ENCODE peak calls at places on chromosome 7, in six cellular contexts. K is breast epithelium, D is PC-3, Y is cardiac muscle cell, R is AG10803, T is heart left ventricle. M is an unnamed sample.

GRCh38 chr7:142813262-142813661 is 41.6 kb upstream of the EPHB6 start:
- DNase-seq in K (no peak), R (peak), T (no peak), D (peak), Y (no peak), M (peak)

GRCh38 chr7:19215421-19215820 is 70.2 kb upstream of the FERD3L start:
- DNase-seq in T (no peak), Y (no peak), D (peak), R (peak), K (no peak), M (peak)

GRCh38 chr7:136884492-136884891 is 16.0 kb downstream of the CHRM2 start:
- DNase-seq in K (no peak), T (no peak), R (no peak), Y (peak), D (no peak), M (no peak)

GRCh38 chr7:45203947-45204445 is 46.4 kb downstream of the RAMP3 start:
- DNase-seq in D (no peak), R (peak), T (no peak), K (no peak), Y (no peak), M (peak)

GRCh38 chr7:105133358-105133757 is 119.4 kb downstream of the KMT2E start:
- DNase-seq in T (no peak), K (no peak), R (no peak), D (no peak), Y (no peak), M (no peak)

GRCh38 chr7:116526897-116527296 is 2.1 kb downstream of the CAV1 start:
- DNase-seq in K (no peak), D (no peak), Y (no peak), R (no peak), T (no peak), M (peak)

GRCh38 chr7:5274441-5274840 is 8.3 kb upstream of the SLC29A4 start:
- DNase-seq in R (no peak), D (no peak), K (no peak), T (no peak), Y (no peak), M (no peak)

GRCh38 chr7:1843921-1844335 is 173.9 kb downstream of the ELFN1 start:
- DNase-seq in R (no peak), D (no peak), K (no peak), T (no peak), Y (no peak), M (no peak)

GRCh38 chr7:141585592-141586510 is 34.6 kb downstream of the AGK start:
- DNase-seq in Y (no peak), K (no peak), R (peak), D (peak), T (no peak), M (peak)

GRCh38 chr7:155491812-155492211 is 33.9 kb downstream of the EN2 start:
- DNase-seq in T (no peak), R (no peak), K (no peak), Y (no peak), D (no peak), M (no peak)

GRCh38 chr7:103797647-103798307 is 191.7 kb downstream of the RELN start:
- DNase-seq in D (no peak), T (no peak), Y (no peak), R (no peak), K (no peak), M (no peak)

GRCh38 chr7:139914306-139914747 is 85.3 kb downstream of the TBXAS1 start:
- DNase-seq in T (no peak), K (no peak), Y (no peak), R (peak), D (peak), M (peak)

GRCh38 chr7:139914861-139915300 is 85.8 kb downstream of the TBXAS1 start:
- DNase-seq in T (no peak), D (peak), R (no peak), K (no peak), Y (no peak), M (no peak)

GRCh38 chr7:139916717-139917395 is 87.8 kb downstream of the TBXAS1 start:
- DNase-seq in K (no peak), T (no peak), Y (no peak), R (no peak), D (peak), M (no peak)

GRCh38 chr7:139915301-139915863 is 86.3 kb downstream of the TBXAS1 start:
- DNase-seq in K (no peak), T (no peak), D (peak), Y (no peak), R (peak), M (no peak)

GRCh38 chr7:139915864-139916716 is 87.0 kb downstream of the TBXAS1 start:
- DNase-seq in Y (no peak), K (no peak), R (peak), D (peak), T (no peak), M (peak)
- H3K4me3 ChIP-seq in Y (no peak), K (no peak), R (no peak), D (no peak), T (no peak), M (peak)

GRCh38 chr7:133437544-133437943 is 184.7 kb downstream of the EXOC4 start:
- DNase-seq in R (peak), D (no peak), T (no peak), Y (peak), K (no peak), M (no peak)

GRCh38 chr7:133431134-133431711 is 178.3 kb downstream of the EXOC4 start:
- DNase-seq in D (peak), T (no peak), K (no peak), Y (no peak), R (no peak), M (no peak)

GRCh38 chr7:133433165-133433812 is 180.4 kb downstream of the EXOC4 start:
- DNase-seq in K (no peak), T (no peak), R (peak), D (no peak), Y (no peak), M (peak)

GRCh38 chr7:133436014-133436428 is 183.1 kb downstream of the EXOC4 start:
- DNase-seq in T (no peak), R (peak), Y (no peak), K (no peak), D (no peak), M (peak)

GRCh38 chr7:133434246-133434865 is 181.5 kb downstream of the EXOC4 start:
- DNase-seq in K (no peak), R (peak), D (peak), Y (no peak), T (no peak), M (peak)
- TF ChIP-seq CTCF in K (no peak), R (peak), D (peak), Y (peak), T (peak), M (peak)

GRCh38 chr7:108252177-108252576 is 122.0 kb upstream of the LAMB4 start:
- DNase-seq in K (no peak), T (no peak), Y (no peak), R (no peak), D (no peak), M (no peak)
- H3K4me3 ChIP-seq in K (no peak), T (no peak), Y (no peak), R (no peak), D (no peak), M (no peak)

DNA sequence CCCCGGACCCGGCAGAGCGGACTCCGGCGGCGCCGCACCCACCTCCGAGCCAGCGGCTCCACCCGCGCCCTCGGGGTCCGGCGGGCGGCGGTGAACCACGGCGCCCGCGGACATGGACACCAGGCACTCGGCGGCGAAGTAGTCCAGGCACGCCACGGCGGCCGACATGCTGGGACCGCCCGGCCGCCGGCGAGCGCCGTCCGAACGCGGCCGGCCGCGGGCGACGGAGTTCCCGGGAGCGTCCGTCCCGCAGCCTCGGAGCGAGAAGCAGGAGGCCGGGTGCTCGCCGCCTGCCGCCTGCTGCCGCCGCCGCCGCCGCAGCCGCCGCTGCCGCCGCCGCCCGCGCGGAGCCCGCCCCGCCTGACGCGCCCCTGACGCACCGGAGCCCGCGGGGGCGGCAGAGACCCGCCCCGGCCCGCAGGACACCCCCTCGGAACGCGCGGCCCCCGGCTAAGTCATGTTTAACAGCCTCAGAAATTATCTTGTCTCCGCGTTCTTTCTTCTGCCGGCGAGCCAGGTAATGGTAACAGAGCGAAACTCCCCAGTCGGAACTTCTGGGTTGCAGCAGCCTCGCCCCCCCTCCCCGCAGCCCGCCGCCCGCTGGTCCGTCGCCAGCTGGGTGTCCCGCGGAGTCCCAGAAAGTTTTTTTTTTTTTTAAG is at the start of gene KLF14:
- DNase-seq in K (no peak), T (no peak), Y (peak), D (no peak), R (no peak), M (no peak)
- TF ChIP-seq CTCF in K (no peak), T (no peak), Y (no peak), D (no peak), R (no peak), M (no peak)

DNA sequence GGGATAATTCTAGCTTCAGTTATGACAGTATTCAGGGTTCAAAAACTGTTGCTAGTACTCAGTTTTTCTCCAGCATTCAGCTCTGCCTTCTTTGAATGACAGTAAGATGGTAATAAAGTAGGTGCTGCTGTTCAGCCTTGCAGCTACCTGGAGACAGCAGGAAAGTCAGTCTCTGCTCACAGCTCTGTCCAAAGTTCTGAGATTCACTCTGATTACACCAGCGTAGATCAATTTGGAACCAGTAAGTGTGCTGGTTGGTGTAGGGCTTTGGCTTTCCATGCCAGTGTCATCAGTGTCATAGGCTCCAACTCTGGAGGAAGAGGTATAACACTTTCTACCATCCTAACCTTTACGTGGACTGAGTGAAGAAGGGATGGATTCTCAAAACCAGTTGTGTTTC is 26.2 kb downstream of the STK17A start:
- DNase-seq in T (no peak), K (no peak), D (no peak), Y (no peak), R (no peak), M (no peak)
- H3K4me3 ChIP-seq in T (no peak), K (no peak), D (no peak), Y (no peak), R (no peak), M (no peak)

DNA sequence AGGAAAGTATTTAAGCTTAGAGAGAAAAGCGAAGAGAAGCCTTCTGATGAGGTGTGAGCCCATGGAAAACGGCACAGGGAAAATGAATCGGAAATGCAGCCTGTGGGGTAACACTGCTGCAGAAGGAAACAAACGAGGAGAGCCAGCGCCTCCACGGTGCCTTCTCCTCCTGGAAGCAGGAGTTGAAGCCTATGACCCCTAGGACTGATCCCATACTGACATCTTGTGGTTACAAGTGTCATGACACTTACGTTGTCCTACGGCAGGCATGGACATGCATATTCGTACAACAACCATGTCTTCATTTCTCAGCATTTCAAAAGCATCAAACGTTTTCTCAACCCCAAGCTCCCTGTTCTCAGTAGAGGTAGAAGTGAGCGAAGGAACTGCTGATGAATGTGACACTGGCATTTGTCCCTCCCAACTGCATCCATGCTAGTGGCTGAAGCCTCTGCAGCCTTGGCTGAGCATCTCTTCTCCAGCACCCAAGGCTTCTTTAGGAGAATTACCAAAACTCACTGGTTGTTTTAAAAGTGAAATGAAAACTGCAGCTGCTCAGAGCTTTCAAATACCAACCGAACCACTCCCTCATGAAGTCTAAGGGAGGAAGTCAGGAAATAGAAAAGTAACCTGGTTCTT is 160.2 kb downstream of the JAZF1 start:
- DNase-seq in Y (peak), K (no peak), R (peak), D (peak), T (peak), M (peak)
- TF ChIP-seq CTCF in Y (peak), K (peak), R (peak), D (peak), T (peak), M (peak)

GRCh38 chr7:27124096-27124978 is 6.2 kb downstream of the HOXA4 start:
- DNase-seq in K (no peak), Y (no peak), D (no peak), R (peak), T (no peak), M (peak)

GRCh38 chr7:27123021-27123476 is 7.5 kb downstream of the HOXA4 start:
- DNase-seq in Y (no peak), D (no peak), R (no peak), T (no peak), K (no peak), M (peak)

GRCh38 chr7:27124979-27125689 is 5.4 kb downstream of the HOXA4 start:
- DNase-seq in D (no peak), Y (no peak), T (no peak), K (no peak), R (no peak), M (no peak)

GRCh38 chr7:27122075-27122910 is 8.3 kb downstream of the HOXA4 start:
- DNase-seq in K (no peak), R (no peak), D (no peak), T (no peak), Y (no peak), M (peak)

DNA sequence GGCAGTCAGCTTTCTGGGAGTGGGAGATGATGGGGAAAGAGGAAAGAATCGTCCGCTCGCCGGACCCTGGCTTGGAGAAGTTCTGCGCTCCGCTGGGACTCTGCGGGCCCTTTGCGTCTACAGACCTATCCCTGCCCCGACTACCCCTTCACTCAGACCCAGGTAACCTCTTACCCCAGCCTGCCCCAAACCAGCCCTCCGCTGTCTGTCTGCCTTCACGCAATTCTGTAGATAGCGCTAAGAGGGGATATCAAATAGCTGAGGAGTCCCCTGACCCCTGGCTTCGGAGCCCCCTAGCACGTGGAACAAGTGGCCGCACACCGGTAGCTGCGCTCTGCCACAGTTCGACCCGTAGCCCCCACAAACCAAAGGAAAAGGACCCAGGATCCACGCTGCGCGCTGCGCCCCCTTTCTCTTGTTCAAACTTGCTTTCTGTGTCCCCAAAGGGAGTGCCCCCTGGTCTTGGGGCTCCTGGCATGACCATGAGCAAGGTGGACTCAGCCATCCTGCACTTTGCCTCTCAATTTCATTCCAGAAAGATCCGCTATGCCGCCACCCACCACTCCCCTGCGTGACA is 7.0 kb downstream of the HOXA4 start:
- DNase-seq in R (no peak), D (no peak), Y (no peak), T (peak), K (no peak), M (no peak)
- H3K4me3 ChIP-seq in R (no peak), D (no peak), Y (no peak), T (no peak), K (peak), M (peak)

M was measured in fibroblast of the aortic adventitia.